ENCODE peak calls at places on chromosome 5, in eight cellular contexts. One of them, this sample, is unnamed.

GRCh38 chr5:149063017-149063687 is at the start of gene SH3TC2:
- DNase-seq in AG20443: peak
- DNase-seq in IMR-90: peak
- DNase-seq in Jurkat, Clone E6-1: no peak
- DNase-seq in naive B cell: no peak
- DNase-seq in NCI-H446: no peak
- DNase-seq in kidney: peak
- DNase-seq in ELR: peak
- DNase-seq in this sample: no peak

GRCh38 chr5:116881921-116882531 is 307.4 kb upstream of the SEMA6A start:
- DNase-seq in AG20443: no peak
- DNase-seq in IMR-90: no peak
- DNase-seq in Jurkat, Clone E6-1: no peak
- DNase-seq in naive B cell: no peak
- DNase-seq in NCI-H446: no peak
- DNase-seq in kidney: no peak
- DNase-seq in ELR: no peak
- DNase-seq in this sample: no peak

GRCh38 chr5:132782101-132782500 is 5.1 kb upstream of the SEPTIN8 start:
- DNase-seq in AG20443: peak
- DNase-seq in IMR-90: peak
- DNase-seq in Jurkat, Clone E6-1: no peak
- DNase-seq in naive B cell: no peak
- DNase-seq in NCI-H446: no peak
- DNase-seq in kidney: no peak
- DNase-seq in ELR: peak
- DNase-seq in this sample: no peak

GRCh38 chr5:174229640-174230350 is 184.3 kb downstream of the NSG2 start:
- DNase-seq in AG20443: peak
- DNase-seq in IMR-90: peak
- DNase-seq in Jurkat, Clone E6-1: no peak
- DNase-seq in naive B cell: no peak
- DNase-seq in NCI-H446: no peak
- DNase-seq in kidney: no peak
- DNase-seq in ELR: peak
- DNase-seq in this sample: no peak

GRCh38 chr5:150230842-150231241 is 41.0 kb downstream of the SLC6A7 start:
- DNase-seq in AG20443: no peak
- DNase-seq in IMR-90: no peak
- DNase-seq in Jurkat, Clone E6-1: no peak
- DNase-seq in naive B cell: no peak
- DNase-seq in NCI-H446: no peak
- DNase-seq in kidney: no peak
- DNase-seq in ELR: no peak
- DNase-seq in this sample: no peak

GRCh38 chr5:94857119-94857518 is 238.7 kb downstream of the SLF1 start:
- DNase-seq in AG20443: no peak
- DNase-seq in IMR-90: no peak
- DNase-seq in Jurkat, Clone E6-1: no peak
- DNase-seq in naive B cell: no peak
- DNase-seq in NCI-H446: no peak
- DNase-seq in kidney: no peak
- DNase-seq in ELR: no peak
- DNase-seq in this sample: no peak

GRCh38 chr5:116572375-116573278 is 2.0 kb downstream of the SEMA6A start:
- DNase-seq in AG20443: peak
- DNase-seq in IMR-90: no peak
- DNase-seq in Jurkat, Clone E6-1: no peak
- DNase-seq in naive B cell: no peak
- DNase-seq in NCI-H446: peak
- DNase-seq in kidney: peak
- DNase-seq in ELR: no peak
- DNase-seq in this sample: no peak

GRCh38 chr5:65066385-65066784 is 297.7 kb downstream of the CWC27 start:
- DNase-seq in AG20443: no peak
- DNase-seq in IMR-90: no peak
- DNase-seq in Jurkat, Clone E6-1: no peak
- DNase-seq in naive B cell: no peak
- DNase-seq in NCI-H446: no peak
- DNase-seq in kidney: no peak
- DNase-seq in ELR: no peak
- DNase-seq in this sample: no peak

GRCh38 chr5:150513375-150514309 is 5.7 kb downstream of the NDST1 start:
- DNase-seq in AG20443: no peak
- DNase-seq in IMR-90: no peak
- DNase-seq in Jurkat, Clone E6-1: peak
- DNase-seq in naive B cell: no peak
- DNase-seq in NCI-H446: no peak
- DNase-seq in kidney: no peak
- DNase-seq in ELR: peak
- DNase-seq in this sample: peak

GRCh38 chr5:132073231-132074013 is at the start of gene CSF2:
- DNase-seq in AG20443: no peak
- DNase-seq in IMR-90: peak
- DNase-seq in Jurkat, Clone E6-1: no peak
- DNase-seq in naive B cell: no peak
- DNase-seq in NCI-H446: no peak
- DNase-seq in kidney: peak
- DNase-seq in ELR: peak
- DNase-seq in this sample: no peak

GRCh38 chr5:153797484-153797883 is 241.2 kb downstream of the FAM114A2 start:
- DNase-seq in AG20443: no peak
- DNase-seq in IMR-90: no peak
- DNase-seq in Jurkat, Clone E6-1: no peak
- DNase-seq in naive B cell: no peak
- DNase-seq in NCI-H446: no peak
- DNase-seq in kidney: no peak
- DNase-seq in ELR: no peak
- DNase-seq in this sample: no peak

GRCh38 chr5:148561712-148562365 is 92.5 kb downstream of the HTR4 start:
- DNase-seq in AG20443: no peak
- DNase-seq in IMR-90: no peak
- DNase-seq in Jurkat, Clone E6-1: no peak
- DNase-seq in naive B cell: no peak
- DNase-seq in NCI-H446: no peak
- DNase-seq in kidney: no peak
- DNase-seq in ELR: no peak
- DNase-seq in this sample: no peak

GRCh38 chr5:54673523-54674225 is 156.1 kb downstream of the SNX18 start:
- DNase-seq in AG20443: no peak
- DNase-seq in IMR-90: peak
- DNase-seq in Jurkat, Clone E6-1: no peak
- DNase-seq in naive B cell: peak
- DNase-seq in NCI-H446: no peak
- DNase-seq in kidney: no peak
- DNase-seq in ELR: no peak
- DNase-seq in this sample: no peak

GRCh38 chr5:38151878-38152277 is 106.5 kb upstream of the EGFLAM start:
- DNase-seq in AG20443: no peak
- DNase-seq in IMR-90: no peak
- DNase-seq in Jurkat, Clone E6-1: no peak
- DNase-seq in naive B cell: no peak
- DNase-seq in NCI-H446: no peak
- DNase-seq in kidney: no peak
- DNase-seq in ELR: no peak
- DNase-seq in this sample: no peak

GRCh38 chr5:39355324-39355723 is 9.0 kb downstream of the C9 start:
- DNase-seq in AG20443: no peak
- DNase-seq in IMR-90: no peak
- DNase-seq in Jurkat, Clone E6-1: no peak
- DNase-seq in naive B cell: no peak
- DNase-seq in NCI-H446: no peak
- DNase-seq in kidney: no peak
- DNase-seq in ELR: peak
- DNase-seq in this sample: no peak

GRCh38 chr5:140607031-140607430 is 25.9 kb downstream of the CD14 start:
- DNase-seq in AG20443: no peak
- DNase-seq in IMR-90: no peak
- DNase-seq in Jurkat, Clone E6-1: no peak
- DNase-seq in naive B cell: no peak
- DNase-seq in NCI-H446: no peak
- DNase-seq in kidney: no peak
- DNase-seq in ELR: no peak
- DNase-seq in this sample: no peak

GRCh38 chr5:103942587-103943186 is 380.1 kb upstream of the NUDT12 start:
- DNase-seq in AG20443: no peak
- DNase-seq in IMR-90: no peak
- DNase-seq in Jurkat, Clone E6-1: no peak
- DNase-seq in naive B cell: no peak
- DNase-seq in NCI-H446: peak
- DNase-seq in kidney: no peak
- DNase-seq in ELR: peak
- DNase-seq in this sample: peak

GRCh38 chr5:78102498-78102897 is 192.0 kb downstream of the AP3B1 start:
- DNase-seq in AG20443: no peak
- DNase-seq in IMR-90: peak
- DNase-seq in Jurkat, Clone E6-1: no peak
- DNase-seq in naive B cell: no peak
- DNase-seq in NCI-H446: no peak
- DNase-seq in kidney: no peak
- DNase-seq in ELR: peak
- DNase-seq in this sample: no peak

GRCh38 chr5:13524931-13525330 is 419.6 kb downstream of the DNAH5 start:
- DNase-seq in AG20443: no peak
- DNase-seq in IMR-90: no peak
- DNase-seq in Jurkat, Clone E6-1: no peak
- DNase-seq in naive B cell: no peak
- DNase-seq in NCI-H446: no peak
- DNase-seq in kidney: no peak
- DNase-seq in ELR: no peak
- DNase-seq in this sample: no peak

GRCh38 chr5:146338774-146339714 is at the start of gene POU4F3:
- DNase-seq in AG20443: no peak
- DNase-seq in IMR-90: no peak
- DNase-seq in Jurkat, Clone E6-1: no peak
- DNase-seq in naive B cell: no peak
- DNase-seq in NCI-H446: no peak
- DNase-seq in kidney: no peak
- DNase-seq in ELR: no peak
- DNase-seq in this sample: no peak

GRCh38 chr5:74766348-74766886 is 500 bp downstream of the GFM2 start:
- DNase-seq in AG20443: peak
- DNase-seq in IMR-90: peak
- DNase-seq in Jurkat, Clone E6-1: peak
- DNase-seq in naive B cell: peak
- DNase-seq in NCI-H446: peak
- DNase-seq in kidney: no peak
- DNase-seq in ELR: peak
- DNase-seq in this sample: peak

GRCh38 chr5:15375557-15375956 is 124.4 kb upstream of the FBXL7 start:
- DNase-seq in AG20443: no peak
- DNase-seq in IMR-90: no peak
- DNase-seq in Jurkat, Clone E6-1: no peak
- DNase-seq in naive B cell: no peak
- DNase-seq in NCI-H446: no peak
- DNase-seq in kidney: no peak
- DNase-seq in ELR: no peak
- DNase-seq in this sample: no peak

This sample was measured in NAMALWA.